ENCODE peak calls at places on chromosomes 7 and 10, in six cellular contexts. One of them, this sample, is unnamed.

GRCh38 chr7:40570218-40570617 is 435.4 kb downstream of the SUGCT start:
- DNase-seq in left lobe of liver: no peak
- DNase-seq in left cardiac atrium: no peak
- DNase-seq in hepatic stellate cell: no peak
- DNase-seq in RPMI7951: peak; percentile 43
- DNase-seq in KBM-7: no peak
- DNase-seq in this sample: no peak

GRCh38 chr10:131997366-131998049 is 15.8 kb upstream of the BNIP3 start:
- DNase-seq in left lobe of liver: peak; percentile 87
- DNase-seq in left cardiac atrium: peak; percentile 69
- DNase-seq in hepatic stellate cell: peak; percentile 86
- DNase-seq in RPMI7951: peak; percentile 16
- DNase-seq in KBM-7: no peak
- DNase-seq in this sample: no peak

GRCh38 chr7:120865191-120865976 is 7.4 kb upstream of the TSPAN12 start:
- DNase-seq in left lobe of liver: no peak
- DNase-seq in left cardiac atrium: no peak
- DNase-seq in hepatic stellate cell: no peak
- DNase-seq in RPMI7951: no peak
- DNase-seq in KBM-7: no peak
- DNase-seq in this sample: no peak

GRCh38 chr10:83122336-83122735 is 1017.0 kb upstream of the GHITM start:
- DNase-seq in left lobe of liver: no peak
- DNase-seq in left cardiac atrium: no peak
- DNase-seq in hepatic stellate cell: no peak
- DNase-seq in RPMI7951: no peak
- DNase-seq in KBM-7: no peak
- DNase-seq in this sample: no peak

GRCh38 chr10:32091046-32091445 is 34.8 kb upstream of the KIF5B start:
- DNase-seq in left lobe of liver: no peak
- DNase-seq in left cardiac atrium: no peak
- DNase-seq in hepatic stellate cell: no peak
- DNase-seq in RPMI7951: no peak
- DNase-seq in KBM-7: no peak
- DNase-seq in this sample: no peak

GRCh38 chr10:70903262-70903921 is 15.0 kb upstream of the PCBD1 start:
- DNase-seq in left lobe of liver: peak; percentile 62
- DNase-seq in left cardiac atrium: peak; percentile 71
- DNase-seq in hepatic stellate cell: peak; percentile 76
- DNase-seq in RPMI7951: peak; percentile 31
- DNase-seq in KBM-7: peak; percentile 63
- DNase-seq in this sample: peak; percentile 67

GRCh38 chr10:44471410-44471809 is 86.5 kb upstream of the CXCL12 start:
- DNase-seq in left lobe of liver: no peak
- DNase-seq in left cardiac atrium: no peak
- DNase-seq in hepatic stellate cell: no peak
- DNase-seq in RPMI7951: peak; percentile 46
- DNase-seq in KBM-7: no peak
- DNase-seq in this sample: no peak

GRCh38 chr10:26723016-26723415 is 25.5 kb downstream of the PDSS1 start:
- DNase-seq in left lobe of liver: no peak
- DNase-seq in left cardiac atrium: no peak
- DNase-seq in hepatic stellate cell: no peak
- DNase-seq in RPMI7951: no peak
- DNase-seq in KBM-7: no peak
- DNase-seq in this sample: no peak

GRCh38 chr10:29146311-29146710 is 142.6 kb upstream of the LYZL1 start:
- DNase-seq in left lobe of liver: no peak
- DNase-seq in left cardiac atrium: no peak
- DNase-seq in hepatic stellate cell: no peak
- DNase-seq in RPMI7951: no peak
- DNase-seq in KBM-7: no peak
- DNase-seq in this sample: no peak

GRCh38 chr10:61779276-61779675 is 116.5 kb downstream of the CABCOCO1 start:
- DNase-seq in left lobe of liver: no peak
- DNase-seq in left cardiac atrium: no peak
- DNase-seq in hepatic stellate cell: no peak
- DNase-seq in RPMI7951: no peak
- DNase-seq in KBM-7: no peak
- DNase-seq in this sample: no peak

GRCh38 chr7:112453505-112454171 is 3.4 kb downstream of the IFRD1 start:
- DNase-seq in left lobe of liver: no peak
- DNase-seq in left cardiac atrium: no peak
- DNase-seq in hepatic stellate cell: peak; percentile 14
- DNase-seq in RPMI7951: peak; percentile 23
- DNase-seq in KBM-7: no peak
- DNase-seq in this sample: no peak

GRCh38 chr10:118035358-118036031 is 11.2 kb downstream of the RAB11FIP2 start:
- DNase-seq in left lobe of liver: no peak
- DNase-seq in left cardiac atrium: no peak
- DNase-seq in hepatic stellate cell: no peak
- DNase-seq in RPMI7951: no peak
- DNase-seq in KBM-7: peak; percentile 86
- DNase-seq in this sample: no peak

GRCh38 chr10:43054593-43054992 is 22.3 kb upstream of the RET start:
- DNase-seq in left lobe of liver: no peak
- DNase-seq in left cardiac atrium: no peak
- DNase-seq in hepatic stellate cell: no peak
- DNase-seq in RPMI7951: no peak
- DNase-seq in KBM-7: no peak
- DNase-seq in this sample: no peak

GRCh38 chr7:106257752-106258151 is 27.0 kb downstream of the NAMPT start:
- DNase-seq in left lobe of liver: no peak
- DNase-seq in left cardiac atrium: no peak
- DNase-seq in hepatic stellate cell: no peak
- DNase-seq in RPMI7951: no peak
- DNase-seq in KBM-7: no peak
- DNase-seq in this sample: no peak

GRCh38 chr10:20257422-20257821 is 441.2 kb downstream of the PLXDC2 start:
- DNase-seq in left lobe of liver: no peak
- DNase-seq in left cardiac atrium: no peak
- DNase-seq in hepatic stellate cell: no peak
- DNase-seq in RPMI7951: no peak
- DNase-seq in KBM-7: no peak
- DNase-seq in this sample: no peak

GRCh38 chr7:65983965-65984654 is 2.1 kb upstream of the GUSB start:
- DNase-seq in left lobe of liver: no peak
- DNase-seq in left cardiac atrium: no peak
- DNase-seq in hepatic stellate cell: no peak
- DNase-seq in RPMI7951: peak; percentile 13
- DNase-seq in KBM-7: no peak
- DNase-seq in this sample: no peak

GRCh38 chr10:69639291-69640195 is 9.5 kb downstream of the FAM241B start:
- DNase-seq in left lobe of liver: peak; percentile 65
- DNase-seq in left cardiac atrium: peak; percentile 54
- DNase-seq in hepatic stellate cell: peak; percentile 78
- DNase-seq in RPMI7951: peak; percentile 47
- DNase-seq in KBM-7: peak; percentile 82
- DNase-seq in this sample: peak; percentile 83

GRCh38 chr7:150951521-150951920 is 26.6 kb downstream of the KCNH2 start:
- DNase-seq in left lobe of liver: no peak
- DNase-seq in left cardiac atrium: peak; percentile 8
- DNase-seq in hepatic stellate cell: no peak
- DNase-seq in RPMI7951: no peak
- DNase-seq in KBM-7: no peak
- DNase-seq in this sample: no peak

GRCh38 chr7:30730996-30731395 is 20.9 kb upstream of the INMT start:
- DNase-seq in left lobe of liver: no peak
- DNase-seq in left cardiac atrium: no peak
- DNase-seq in hepatic stellate cell: no peak
- DNase-seq in RPMI7951: no peak
- DNase-seq in KBM-7: no peak
- DNase-seq in this sample: no peak